ENCODE peak calls at places on chromosomes 3 and 15, in four cellular contexts. N, G, A and Q are unnamed samples. For H3K4me1, the result is how much of the 10 kb centered on the place peaks cover.

GRCh38 chr3:71402280-71402679 is 181.2 kb downstream of the FOXP1 start:
- DNase-seq in G (no peak), A (no peak), N (no peak), Q (no peak)

GRCh38 chr15:46786886-46787285 is 930.4 kb upstream of the SEMA6D start:
- DNase-seq in N (no peak), A (no peak), G (no peak), Q (no peak)

GRCh38 chr15:49865925-49866757 is 245.3 kb downstream of the DTWD1 start:
- DNase-seq in N (peak), A (no peak), G (no peak), Q (no peak)

GRCh38 chr3:127099982-127100381 is 92.9 kb upstream of the PRR23E start:
- DNase-seq in A (no peak), G (no peak), N (no peak), Q (no peak)

GRCh38 chr3:100982710-100983109 is 10.5 kb downstream of the ABI3BP start:
- DNase-seq in N (no peak), G (peak), A (no peak), Q (peak)

GRCh38 chr3:184496933-184497332 is 64.7 kb upstream of the EPHB3 start:
- DNase-seq in A (no peak), N (no peak), G (no peak), Q (no peak)

GRCh38 chr3:146505496-146505895 is 36.1 kb upstream of the PLSCR2 start:
- DNase-seq in N (no peak), A (no peak), G (no peak), Q (no peak)

GRCh38 chr15:59595434-59595915 is 16.1 kb upstream of the GCNT3 start:
- DNase-seq in A (no peak), N (no peak), G (no peak), Q (no peak)

GRCh38 chr15:80825361-80826030 is 46.3 kb downstream of the CEMIP start:
- DNase-seq in G (no peak), A (no peak), N (no peak), Q (no peak)

GRCh38 chr3:155313303-155313702 is 19.8 kb upstream of the STRIT1 start:
- DNase-seq in G (no peak), A (no peak), N (no peak), Q (no peak)

GRCh38 chr15:77036537-77037474 is 34.1 kb downstream of the TSPAN3 start:
- DNase-seq in A (peak), N (no peak), G (peak), Q (peak)

GRCh38 chr3:65126527-65127440 is 439.0 kb upstream of the ADAMTS9 start:
- DNase-seq in G (no peak), N (no peak), A (no peak), Q (no peak)

GRCh38 chr3:97713634-97714033 is 50.9 kb upstream of the ARL6 start:
- DNase-seq in N (no peak), G (no peak), A (no peak), Q (no peak)

GRCh38 chr3:134642445-134643149 is 8.2 kb downstream of the KY start:
- DNase-seq in N (no peak), G (no peak), A (peak), Q (no peak)

GRCh38 chr3:134641671-134642300 is 9.0 kb downstream of the KY start:
- DNase-seq in G (no peak), A (no peak), N (no peak), Q (no peak)

GRCh38 chr3:134644731-134645514 is 5.9 kb downstream of the KY start:
- DNase-seq in G (no peak), N (no peak), A (peak), Q (no peak)

GRCh38 chr3:134640872-134641470 is 9.9 kb downstream of the KY start:
- DNase-seq in A (peak), N (no peak), G (no peak), Q (no peak)

DNA sequence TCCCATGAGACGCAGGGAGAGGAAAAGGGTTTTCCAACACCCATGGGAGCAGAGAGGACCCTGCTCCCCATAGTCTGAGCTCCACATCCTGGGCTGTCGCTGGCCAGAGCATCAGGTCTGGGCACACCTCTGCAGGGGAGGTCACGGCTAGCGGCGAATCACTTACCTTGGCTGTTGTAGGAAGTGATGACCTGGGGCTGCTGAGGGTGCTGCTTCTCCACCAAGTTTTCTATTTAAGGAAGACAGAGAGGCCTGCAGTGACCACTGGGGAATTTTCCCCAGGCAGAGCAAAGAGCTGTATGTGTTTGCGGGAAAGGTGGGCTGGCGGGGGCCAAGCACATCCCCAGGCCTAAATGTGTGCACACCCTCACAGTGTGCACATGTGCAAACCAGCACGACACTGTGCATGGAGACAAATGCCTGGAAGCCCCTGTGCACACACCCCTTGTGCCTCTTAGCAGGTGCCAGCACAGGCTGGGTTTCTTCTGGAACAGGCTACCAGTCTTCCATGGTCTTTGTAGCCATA is 7.6 kb downstream of the KY start:
- DNase-seq in N (no peak), G (no peak), A (peak), Q (no peak)
- TF ChIP-seq EP300 in N (no peak), G (no peak), A (no peak), Q (no peak)

DNA sequence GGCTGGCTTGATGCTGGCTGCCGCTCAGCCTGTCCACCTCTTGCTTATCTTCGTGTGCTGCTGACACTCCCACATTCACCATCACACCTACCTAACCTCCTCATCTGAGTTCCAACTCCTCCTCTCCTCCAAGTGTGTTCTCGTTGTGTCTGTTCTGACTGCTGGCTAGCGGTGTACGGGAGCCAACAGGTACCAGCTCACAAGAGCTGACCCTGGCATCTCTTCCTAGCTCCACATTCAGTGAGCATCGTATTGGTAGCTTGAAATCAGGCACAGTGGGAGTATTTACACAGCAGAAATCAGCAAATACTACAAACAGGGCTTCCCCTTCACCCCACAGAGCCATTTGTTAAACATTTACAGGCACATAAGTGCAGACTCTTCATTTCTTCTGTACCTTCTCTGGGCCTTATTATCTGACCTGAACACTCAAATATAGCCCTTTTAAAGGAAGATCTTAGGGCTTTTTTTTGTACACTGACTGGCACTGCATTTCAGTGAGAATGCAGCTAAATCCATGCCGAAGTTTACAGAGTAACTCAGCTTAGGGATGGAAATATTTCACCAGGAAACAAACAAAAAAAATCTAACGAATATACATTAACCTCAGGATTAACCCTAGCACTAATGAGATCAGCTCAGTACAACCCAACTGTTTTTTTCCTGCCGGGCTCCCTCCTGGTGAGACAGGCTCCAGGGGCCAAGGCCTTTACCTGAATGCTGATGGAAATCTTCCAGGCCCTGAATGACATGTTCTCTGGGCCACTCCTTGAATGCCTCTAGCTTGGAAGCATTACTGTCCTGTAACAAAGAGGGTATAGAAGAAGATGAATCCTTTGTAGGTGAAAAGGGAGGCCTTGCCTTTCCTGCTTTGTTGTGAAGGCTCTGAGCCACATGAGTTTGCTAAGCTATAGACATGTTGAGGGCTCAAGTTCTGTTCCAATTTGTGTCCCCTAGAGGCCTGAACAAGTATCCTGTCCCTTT is 150.5 kb upstream of the LPP start:
- DNase-seq in G (no peak), A (no peak), N (no peak), Q (no peak)
- TF ChIP-seq POLR2A in G (no peak), A (no peak), N (no peak), Q (no peak)

GRCh38 chr3:112628038-112628437 is 12.9 kb downstream of the CCDC80 start:
- DNase-seq in G (no peak), N (no peak), A (no peak), Q (no peak)
- H3K4me1 ChIP-seq in G (under half), N (half or more), A (under half), Q (under half)

DNA sequence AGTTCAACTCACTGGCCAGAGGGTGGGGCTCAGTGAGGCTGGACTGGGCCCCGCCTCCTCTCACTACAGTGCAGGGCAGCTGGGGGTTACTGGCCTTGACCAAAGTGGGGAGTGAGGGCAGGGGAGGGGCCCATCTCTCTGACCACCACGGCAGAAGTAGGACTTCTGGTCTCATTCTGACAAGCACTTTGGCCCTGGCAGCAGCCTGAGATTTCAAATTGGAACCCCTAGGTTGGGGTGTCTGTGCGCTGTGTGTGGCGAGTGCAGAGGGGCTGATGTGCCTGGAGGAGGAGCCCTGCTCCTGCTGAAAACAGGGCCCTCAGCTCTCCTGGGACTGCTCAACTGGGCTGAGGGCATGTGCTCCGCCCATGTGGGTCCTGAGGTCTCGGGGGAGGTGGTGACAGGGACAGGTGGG is 60.3 kb upstream of the RPL32 start:
- DNase-seq in G (no peak), N (no peak), A (no peak), Q (no peak)
- TF ChIP-seq EP300 in G (no peak), N (no peak), A (no peak), Q (no peak)

DNA sequence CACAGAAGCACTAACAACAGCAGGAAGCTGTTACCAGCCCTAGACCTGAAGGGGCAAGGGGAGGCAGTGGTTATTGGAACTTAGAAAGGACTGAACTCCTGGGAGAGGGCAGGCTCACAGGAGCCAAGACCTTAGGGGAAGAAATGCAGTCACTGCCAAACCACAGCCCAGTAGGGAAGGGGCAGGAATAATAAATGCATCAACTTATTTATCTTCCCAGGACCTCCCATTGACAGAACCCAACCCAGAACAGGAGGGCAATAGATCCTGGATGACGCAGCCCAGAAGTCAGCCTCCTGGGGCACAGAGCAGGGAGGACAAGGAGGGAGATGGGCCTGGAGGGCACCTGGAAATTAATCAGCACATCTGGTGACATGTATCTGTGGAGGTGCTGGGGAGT is 301.9 kb upstream of the STT3B start:
- DNase-seq in G (no peak), A (no peak), N (no peak), Q (no peak)
- TF ChIP-seq POLR2A in G (no peak), A (no peak), N (no peak), Q (no peak)

DNA sequence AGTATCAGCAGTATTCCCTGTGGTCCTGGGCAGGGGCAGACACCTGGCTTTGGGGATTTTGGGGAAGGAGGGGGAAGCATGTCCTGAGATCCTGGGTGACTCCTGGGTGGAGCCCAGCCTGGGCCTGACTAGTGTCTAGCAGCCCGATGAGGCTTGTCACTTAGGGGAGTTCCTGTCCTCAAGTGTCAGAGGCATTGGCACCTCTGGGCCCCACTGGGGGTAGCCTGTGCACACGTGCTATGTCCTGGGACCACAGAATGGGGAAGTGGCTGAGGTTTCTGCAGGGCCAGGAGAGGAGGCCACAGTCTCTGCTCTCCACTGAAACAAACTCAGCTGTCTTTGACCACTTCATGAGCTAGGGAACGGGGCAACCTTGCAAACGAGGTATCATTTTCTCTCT is 31.5 kb upstream of the ADCY5 start:
- DNase-seq in N (no peak), G (no peak), A (no peak), Q (no peak)
- H3K4me1 ChIP-seq in N (under half), G (under half), A (under half), Q (under half)